ENCODE peak calls at places on chromosome 10, in seven cellular contexts. H, S, D, U, W, T and N are unnamed samples.

GRCh38 chr10:21675157-21675796 is 141.2 kb downstream of the MLLT10 start:
- DNase-seq in H (no peak), S (peak), D (peak), U (peak), W (peak), T (no peak), N (no peak)

GRCh38 chr10:5047912-5048628 is 44.4 kb upstream of the AKR1C2 start:
- DNase-seq in H (no peak), S (no peak), D (no peak), U (no peak), W (no peak), T (no peak), N (no peak)

GRCh38 chr10:132648072-132648855 is 110.7 kb downstream of the INPP5A start:
- DNase-seq in H (no peak), S (no peak), D (no peak), U (no peak), W (no peak), T (no peak), N (no peak)

GRCh38 chr10:107971411-107971810 is 806.9 kb upstream of the SORCS1 start:
- DNase-seq in H (no peak), S (no peak), D (no peak), U (no peak), W (no peak), T (no peak), N (no peak)

GRCh38 chr10:113866551-113867394 is 12.3 kb downstream of the NHLRC2 start:
- DNase-seq in H (no peak), S (no peak), D (no peak), U (peak), W (no peak), T (no peak), N (no peak)

GRCh38 chr10:122230222-122230621 is 40.9 kb upstream of the BTBD16 start:
- DNase-seq in H (no peak), S (no peak), D (no peak), U (no peak), W (no peak), T (no peak), N (no peak)

GRCh38 chr10:5573968-5574641 is 49.3 kb downstream of the CALML3 start:
- DNase-seq in H (no peak), S (no peak), D (peak), U (no peak), W (no peak), T (no peak), N (no peak)

GRCh38 chr10:110147961-110148360 is 59.4 kb upstream of the MXI1 start:
- DNase-seq in H (no peak), S (no peak), D (no peak), U (no peak), W (no peak), T (no peak), N (no peak)

GRCh38 chr10:66284621-66285020 is 641.2 kb upstream of the LRRTM3 start:
- DNase-seq in H (no peak), S (no peak), D (no peak), U (no peak), W (no peak), T (no peak), N (no peak)

GRCh38 chr10:95832216-95833037 is 75.3 kb upstream of the CC2D2B start:
- DNase-seq in H (no peak), S (no peak), D (no peak), U (no peak), W (no peak), T (peak), N (no peak)

GRCh38 chr10:43801137-43801536 is 152.5 kb upstream of the ZNF32 start:
- DNase-seq in H (no peak), S (no peak), D (no peak), U (no peak), W (no peak), T (no peak), N (no peak)

GRCh38 chr10:43196131-43196980 is 58.1 kb downstream of the CSGALNACT2 start:
- DNase-seq in H (no peak), S (no peak), D (peak), U (no peak), W (no peak), T (no peak), N (no peak)

GRCh38 chr10:127600479-127600878 is 51.4 kb downstream of the NPS start:
- DNase-seq in H (peak), S (no peak), D (no peak), U (no peak), W (peak), T (no peak), N (no peak)

GRCh38 chr10:60717852-60718251 is 60.4 kb upstream of the CDK1 start:
- DNase-seq in H (no peak), S (no peak), D (no peak), U (no peak), W (no peak), T (no peak), N (no peak)

GRCh38 chr10:49138361-49138891 is 4.6 kb upstream of the FAM170B start:
- DNase-seq in H (no peak), S (no peak), D (no peak), U (no peak), W (no peak), T (no peak), N (no peak)

GRCh38 chr10:59708816-59709471 is 706 bp downstream of the SLC16A9 start:
- DNase-seq in H (peak), S (no peak), D (peak), U (peak), W (no peak), T (no peak), N (peak)

GRCh38 chr10:71742301-71743098 is 22.9 kb upstream of the C10orf105 start:
- DNase-seq in H (no peak), S (no peak), D (no peak), U (no peak), W (no peak), T (no peak), N (no peak)

GRCh38 chr10:97889461-97890265 is 40.0 kb downstream of the GOLGA7B start:
- DNase-seq in H (peak), S (peak), D (peak), U (peak), W (no peak), T (no peak), N (peak)

GRCh38 chr10:80100861-80101695 is 22.6 kb downstream of the TMEM254 start:
- DNase-seq in H (no peak), S (no peak), D (no peak), U (no peak), W (no peak), T (no peak), N (peak)

GRCh38 chr10:96130326-96130758 is 245 bp downstream of the ZNF518A start:
- DNase-seq in H (peak), S (no peak), D (peak), U (peak), W (peak), T (no peak), N (peak)

GRCh38 chr10:133163889-133164815 is 4.1 kb downstream of the KNDC1 start:
- DNase-seq in H (peak), S (no peak), D (no peak), U (no peak), W (no peak), T (no peak), N (peak)

GRCh38 chr10:48608279-48608681 is 3.4 kb upstream of the ARHGAP22 start:
- DNase-seq in H (peak), S (peak), D (peak), U (peak), W (peak), T (peak), N (peak)

GRCh38 chr10:5873515-5873995 is 16.1 kb downstream of the ANKRD16 start:
- DNase-seq in H (peak), S (peak), D (peak), U (peak), W (peak), T (peak), N (peak)

GRCh38 chr10:6396652-6397051 is 183.4 kb downstream of the PRKCQ start:
- DNase-seq in H (no peak), S (no peak), D (no peak), U (no peak), W (no peak), T (no peak), N (no peak)

GRCh38 chr10:17744395-17744841 is 7.6 kb upstream of the TMEM236 start:
- DNase-seq in H (no peak), S (no peak), D (no peak), U (no peak), W (no peak), T (no peak), N (no peak)

GRCh38 chr10:48608926-48609325 is 4.1 kb upstream of the ARHGAP22 start:
- DNase-seq in H (no peak), S (no peak), D (no peak), U (no peak), W (no peak), T (no peak), N (no peak)

GRCh38 chr10:114631090-114631677 is 26.9 kb downstream of the ABLIM1 start:
- DNase-seq in H (no peak), S (no peak), D (peak), U (no peak), W (no peak), T (no peak), N (no peak)

GRCh38 chr10:125399289-125399688 is 238.9 kb upstream of the CTBP2 start:
- DNase-seq in H (no peak), S (no peak), D (no peak), U (no peak), W (no peak), T (no peak), N (no peak)

GRCh38 chr10:32929634-32930033 is 28.4 kb downstream of the ITGB1 start:
- DNase-seq in H (no peak), S (no peak), D (no peak), U (no peak), W (no peak), T (no peak), N (peak)

GRCh38 chr10:24418532-24418931 is 209.6 kb downstream of the KIAA1217 start:
- DNase-seq in H (no peak), S (no peak), D (no peak), U (no peak), W (no peak), T (no peak), N (no peak)

GRCh38 chr10:9437131-9437530 is 1382.6 kb downstream of the GATA3 start:
- DNase-seq in H (no peak), S (no peak), D (no peak), U (no peak), W (no peak), T (no peak), N (no peak)

GRCh38 chr10:13421382-13421917 is 73.4 kb upstream of the SEPHS1 start:
- DNase-seq in H (no peak), S (no peak), D (no peak), U (no peak), W (no peak), T (no peak), N (no peak)

GRCh38 chr10:58588673-58589265 is 76.1 kb downstream of the BICC1 start:
- DNase-seq in H (peak), S (no peak), D (no peak), U (peak), W (no peak), T (no peak), N (peak)

GRCh38 chr10:84185526-84186175 is 8.7 kb upstream of the CDHR1 start:
- DNase-seq in H (no peak), S (no peak), D (no peak), U (no peak), W (no peak), T (no peak), N (no peak)

GRCh38 chr10:84184517-84184916 is 9.8 kb upstream of the CDHR1 start:
- DNase-seq in H (no peak), S (no peak), D (no peak), U (no peak), W (no peak), T (no peak), N (no peak)

GRCh38 chr10:84190621-84191020 is 3.7 kb upstream of the CDHR1 start:
- DNase-seq in H (no peak), S (no peak), D (no peak), U (no peak), W (no peak), T (no peak), N (no peak)

GRCh38 chr10:84191106-84191505 is 3.2 kb upstream of the CDHR1 start:
- DNase-seq in H (no peak), S (no peak), D (no peak), U (no peak), W (no peak), T (no peak), N (no peak)

GRCh38 chr10:84188815-84189214 is 5.5 kb upstream of the CDHR1 start:
- DNase-seq in H (no peak), S (no peak), D (no peak), U (no peak), W (no peak), T (no peak), N (no peak)
- TF ChIP-seq JUND in H (no peak), S (no peak), D (no peak), U (no peak), W (no peak), T (no peak), N (no peak)

GRCh38 chr10:130140425-130140824 is 4.2 kb downstream of the GLRX3 start:
- DNase-seq in H (no peak), S (no peak), D (no peak), U (no peak), W (no peak), T (no peak), N (no peak)

GRCh38 chr10:130141038-130141437 is 4.8 kb downstream of the GLRX3 start:
- DNase-seq in H (no peak), S (no peak), D (no peak), U (no peak), W (no peak), T (no peak), N (no peak)

GRCh38 chr10:130138479-130138866 is 2.3 kb downstream of the GLRX3 start:
- DNase-seq in H (no peak), S (peak), D (no peak), U (peak), W (peak), T (no peak), N (no peak)

GRCh38 chr10:130141878-130142277 is 5.7 kb downstream of the GLRX3 start:
- DNase-seq in H (no peak), S (no peak), D (no peak), U (no peak), W (no peak), T (no peak), N (no peak)

DNA sequence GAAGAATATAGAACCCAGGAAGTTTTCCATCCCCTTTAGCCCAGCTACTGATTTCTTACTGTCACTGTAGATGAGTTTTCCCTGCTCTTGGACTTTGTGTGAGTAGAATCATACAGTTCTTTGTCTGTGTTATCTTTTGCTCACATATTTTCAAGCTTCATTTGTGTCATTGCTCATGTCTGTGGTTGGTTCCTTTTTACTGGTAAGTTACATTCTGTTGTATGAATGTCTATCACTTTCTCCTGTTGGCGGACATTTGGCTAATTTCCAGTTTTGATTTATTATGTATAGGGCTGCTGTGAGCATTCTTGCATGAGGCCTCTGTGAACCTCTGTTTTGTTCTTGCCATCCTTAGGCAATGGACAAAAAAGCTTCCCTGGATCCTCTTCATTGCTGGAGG is 5.3 kb downstream of the GLRX3 start:
- DNase-seq in H (no peak), S (no peak), D (no peak), U (peak), W (peak), T (no peak), N (no peak)
- TF ChIP-seq JUND in H (no peak), S (no peak), D (no peak), U (no peak), W (no peak), T (no peak), N (no peak)

DNA sequence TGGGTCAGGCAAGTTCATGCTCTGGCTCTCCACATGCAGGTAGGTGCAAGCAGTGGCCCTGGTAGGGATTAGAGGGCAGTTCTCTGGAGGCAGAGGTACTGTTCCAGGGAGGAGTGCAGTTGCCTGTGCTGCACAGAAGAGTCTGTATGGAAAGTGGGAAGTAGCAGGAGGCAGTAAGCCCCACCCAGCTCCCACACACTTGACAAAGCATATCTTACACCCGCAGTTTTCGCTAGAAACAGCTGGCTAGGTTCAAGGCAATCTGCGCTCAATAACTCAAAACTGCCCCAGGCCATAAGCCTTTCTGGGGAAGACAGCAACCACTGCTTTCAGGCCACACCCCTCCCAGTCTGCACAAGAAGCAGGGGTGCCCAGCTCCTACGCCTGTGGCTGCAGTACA is 33.1 kb upstream of the ARMC3 start:
- DNase-seq in H (no peak), S (no peak), D (peak), U (no peak), W (no peak), T (no peak), N (no peak)
- TF ChIP-seq JUND in H (no peak), S (no peak), D (no peak), U (no peak), W (no peak), T (no peak), N (no peak)

DNA sequence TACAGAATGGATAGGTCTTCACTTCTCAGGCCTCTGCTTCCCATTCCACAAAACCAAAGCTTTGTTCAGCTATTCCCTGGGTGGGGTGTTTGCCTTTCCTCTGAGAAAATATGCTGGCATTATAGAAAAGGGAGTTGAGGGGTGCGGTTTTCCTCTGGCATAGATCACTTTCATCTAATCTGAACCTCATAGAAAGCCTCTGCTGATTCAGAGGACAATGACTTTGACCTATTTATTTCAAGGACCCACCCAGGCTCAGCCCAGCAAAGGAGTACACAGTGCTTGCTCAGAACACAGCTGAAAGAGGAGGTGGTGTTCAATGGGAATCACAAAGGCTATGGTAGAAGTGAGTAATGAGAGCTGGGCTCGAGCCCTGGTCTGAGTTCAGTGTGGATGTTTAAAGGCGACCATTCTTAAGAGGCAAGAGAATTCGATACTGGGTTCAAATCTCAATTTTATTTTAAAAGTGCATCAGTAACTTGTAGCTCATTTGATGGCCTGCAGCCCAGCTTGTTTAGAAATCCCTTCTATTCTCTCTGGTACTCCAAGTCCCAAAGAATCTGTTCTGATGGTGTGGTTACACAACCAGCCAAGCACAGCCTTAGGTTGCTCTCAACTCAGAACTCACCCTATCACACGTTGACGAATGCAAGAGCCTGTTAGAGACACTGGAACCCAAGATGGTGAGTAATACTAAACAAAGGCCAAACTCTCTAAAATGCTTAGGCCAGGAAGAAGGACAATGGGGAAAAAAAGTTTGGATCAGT is 1012.8 kb downstream of the LRMDA start:
- DNase-seq in H (no peak), S (no peak), D (no peak), U (no peak), W (no peak), T (no peak), N (no peak)
- TF ChIP-seq JUND in H (no peak), S (no peak), D (no peak), U (no peak), W (no peak), T (no peak), N (no peak)

GRCh38 chr10:62025901-62026879 is 124.7 kb downstream of the ARID5B start:
- DNase-seq in H (no peak), S (no peak), D (no peak), U (no peak), W (no peak), T (no peak), N (no peak)
- TF ChIP-seq JUND in H (no peak), S (no peak), D (peak), U (no peak), W (no peak), T (no peak), N (no peak)